ENCODE peak calls at places on chromosome 22, in five cellular contexts. G is choroid plexus epithelial cell, L is esophagus muscularis mucosa, J is uterus, M is BE2C. V is an unnamed sample.

GRCh38 chr22:45033136-45033535 is 23.3 kb upstream of the PHF21B start:
- DNase-seq in G (no peak), L (no peak), M (no peak), J (no peak), V (no peak)

GRCh38 chr22:28882545-28882877 is 861 bp upstream of the ZNRF3 start:
- DNase-seq in M (no peak), J (no peak), G (peak; percentile 37), L (no peak), V (no peak)

GRCh38 chr22:23263651-23264555 is 83.6 kb downstream of the BCR start:
- DNase-seq in G (no peak), L (no peak), M (no peak), J (no peak), V (no peak)

GRCh38 chr22:48369789-48370507 is 1457.7 kb downstream of the BRD1 start:
- DNase-seq in M (no peak), L (no peak), J (no peak), G (no peak), V (no peak)

GRCh38 chr22:19271856-19272535 is 19.5 kb downstream of the CLTCL1 start:
- DNase-seq in L (peak; percentile 72), J (no peak), G (peak; percentile 59), M (no peak), V (peak; percentile 86)

GRCh38 chr22:30396871-30397655 is at the start of gene SEC14L2:
- DNase-seq in L (no peak), M (peak; percentile 67), G (peak; percentile 35), J (peak; percentile 68), V (peak; percentile 35)

GRCh38 chr22:23418159-23418788 is 161.8 kb downstream of the IGLL1 start:
- DNase-seq in J (no peak), M (peak; percentile 33), L (no peak), G (no peak), V (no peak)

GRCh38 chr22:20494978-20495860 is at the start of gene KLHL22:
- DNase-seq in L (no peak), M (peak; percentile 74), J (peak; percentile 34), G (peak; percentile 33), V (no peak)

GRCh38 chr22:17303441-17303839 is 65.8 kb upstream of the CECR2 start:
- DNase-seq in G (no peak), L (no peak), J (no peak), M (no peak), V (no peak)

GRCh38 chr22:33785283-33785991 is 134.8 kb downstream of the LARGE1 start:
- DNase-seq in G (peak; percentile 69), M (no peak), L (no peak), J (no peak), V (peak; percentile 93)

GRCh38 chr22:41799486-41800347 is 762 bp upstream of the CCDC134 start:
- DNase-seq in M (no peak), J (peak; percentile 26), G (peak; percentile 27), L (no peak), V (no peak)

GRCh38 chr22:19522190-19522880 is 1.9 kb downstream of the CLDN5 start:
- DNase-seq in M (peak; percentile 57), G (no peak), J (no peak), L (no peak), V (no peak)

GRCh38 chr22:19419464-19420178 is 11.9 kb downstream of the HIRA start:
- DNase-seq in J (no peak), M (no peak), G (peak; percentile 14), L (no peak), V (no peak)

GRCh38 chr22:27975381-27976013 is 56.4 kb upstream of the PITPNB start:
- DNase-seq in M (no peak), L (no peak), G (no peak), J (no peak), V (peak; percentile 25)

GRCh38 chr22:19360300-19360792 is 68.8 kb upstream of the CLTCL1 start:
- DNase-seq in L (peak; percentile 64), G (no peak), J (no peak), M (no peak), V (no peak)

GRCh38 chr22:22092974-22093373 is 110.4 kb upstream of the TOP3B start:
- DNase-seq in L (no peak), G (no peak), M (no peak), J (no peak), V (peak; percentile 23)

DNA sequence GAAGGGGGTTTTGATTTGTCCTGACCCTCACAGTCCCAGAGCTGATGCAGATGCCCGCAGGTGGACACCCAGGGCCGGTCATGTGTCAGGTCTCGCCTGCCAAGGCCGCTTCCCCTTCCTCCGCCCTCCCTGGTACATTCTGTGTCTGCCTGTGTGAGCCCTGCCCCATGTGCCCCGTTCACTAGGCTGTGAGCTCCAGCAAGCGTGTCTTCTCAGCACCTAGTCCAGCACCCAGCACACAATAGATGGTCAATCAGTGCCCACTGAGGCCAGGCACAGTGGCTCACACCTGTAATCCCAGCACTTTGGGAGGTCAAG is 29.9 kb upstream of the PPARA start:
- DNase-seq in L (no peak), J (no peak), M (no peak), G (no peak), V (no peak)
- H3K4me3 ChIP-seq in L (no peak overlapping the region), J (no peak overlapping the region), M (no peak overlapping the region), G (no peak overlapping the region), V (no peak overlapping the region)

DNA sequence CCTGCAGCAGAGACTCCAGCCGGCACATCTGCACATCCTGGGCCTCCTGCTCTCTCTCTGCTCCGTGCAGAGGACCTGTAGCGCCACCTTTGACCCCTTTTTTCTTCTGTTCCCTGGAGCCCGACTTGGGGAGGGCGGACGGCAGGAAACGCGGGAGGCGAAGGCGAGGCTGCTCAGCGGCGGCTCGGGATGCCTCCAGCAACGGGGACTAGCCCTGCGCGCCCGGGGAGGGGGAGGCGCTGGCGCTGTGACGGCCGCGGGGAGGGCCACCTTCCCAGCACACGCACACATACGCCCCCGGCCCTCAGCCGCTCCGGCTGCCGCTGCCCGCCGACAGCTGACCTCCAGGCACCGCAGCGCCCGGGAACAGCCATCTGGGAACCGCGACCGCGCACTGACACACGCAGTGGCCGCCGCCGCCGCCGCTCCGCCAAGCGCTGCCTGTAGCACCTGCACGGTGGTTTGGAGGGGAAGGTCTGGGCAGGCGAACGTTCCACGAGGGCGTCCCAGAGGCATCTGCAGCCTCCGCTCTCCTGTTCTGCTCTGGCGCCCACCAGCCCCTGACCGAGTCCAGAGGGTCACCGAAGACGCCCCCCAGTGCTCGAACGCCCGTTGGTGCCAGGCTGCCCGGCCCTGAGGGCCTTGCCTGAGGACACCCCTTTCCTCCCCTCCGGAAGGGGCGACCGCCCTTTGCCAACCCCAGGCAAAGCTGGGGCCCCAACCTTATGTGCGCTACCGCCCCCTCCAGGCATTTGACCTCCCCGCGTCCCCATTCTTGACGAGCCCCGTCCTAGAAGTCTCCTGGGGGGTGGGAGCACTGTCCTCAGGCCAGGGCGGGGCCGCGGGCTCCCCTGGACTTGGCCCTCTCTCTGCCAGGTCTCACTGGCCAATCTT is 16.9 kb upstream of the C22orf42 start:
- DNase-seq in L (no peak), J (no peak), G (no peak), M (peak; percentile 12), V (no peak)
- TF ChIP-seq CTCF in L (no peak), J (no peak), G (no peak), M (no peak), V (no peak)

DNA sequence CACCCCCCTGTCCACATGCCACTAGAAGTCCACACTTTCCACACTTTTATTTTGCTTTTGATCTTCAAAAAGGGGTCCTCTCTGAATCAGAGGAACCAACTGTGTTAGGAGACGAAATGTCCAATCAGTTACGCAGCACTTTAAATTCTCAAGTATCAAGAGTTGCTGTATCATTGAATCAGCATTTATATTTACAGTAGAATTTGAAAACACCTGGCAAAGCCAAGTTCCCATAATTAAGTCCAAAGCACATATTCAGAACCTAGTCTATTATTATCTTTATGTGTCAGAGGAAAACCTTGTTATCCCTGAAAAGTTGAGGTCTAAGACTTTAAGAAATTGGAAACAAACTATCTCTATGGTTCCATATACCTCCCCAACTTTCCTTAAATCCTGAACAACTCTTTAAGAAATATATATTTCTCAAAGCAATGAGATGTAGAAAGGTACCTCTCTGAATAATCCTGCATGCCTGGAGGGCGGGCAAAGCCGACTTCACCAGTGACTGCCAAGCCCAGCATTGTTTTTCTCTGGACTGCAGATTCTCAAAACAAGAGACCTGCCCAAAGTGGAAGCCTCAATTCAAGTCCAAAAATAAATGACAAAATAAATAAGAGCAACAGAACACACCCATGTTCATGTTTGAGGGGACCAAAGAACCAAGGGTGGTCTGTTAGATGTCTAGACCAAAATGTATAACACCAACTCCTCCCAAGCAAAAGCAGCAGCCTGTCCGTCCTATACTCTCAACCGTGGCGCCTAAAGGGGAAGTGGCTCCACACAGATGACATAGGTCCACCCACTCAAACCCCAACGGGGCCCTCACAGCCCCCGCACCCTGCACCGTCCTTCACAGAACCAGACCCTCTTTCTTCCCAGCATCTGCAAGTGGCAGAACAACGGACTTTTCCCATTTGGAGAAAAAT is 76.0 kb upstream of the ARFGAP3 start:
- DNase-seq in G (no peak), L (no peak), M (no peak), J (no peak), V (no peak)
- H3K4me3 ChIP-seq in G (no peak overlapping the region), L (peak overlapping the region; percentile 42), M (no peak overlapping the region), J (no peak overlapping the region), V (no peak overlapping the region)

DNA sequence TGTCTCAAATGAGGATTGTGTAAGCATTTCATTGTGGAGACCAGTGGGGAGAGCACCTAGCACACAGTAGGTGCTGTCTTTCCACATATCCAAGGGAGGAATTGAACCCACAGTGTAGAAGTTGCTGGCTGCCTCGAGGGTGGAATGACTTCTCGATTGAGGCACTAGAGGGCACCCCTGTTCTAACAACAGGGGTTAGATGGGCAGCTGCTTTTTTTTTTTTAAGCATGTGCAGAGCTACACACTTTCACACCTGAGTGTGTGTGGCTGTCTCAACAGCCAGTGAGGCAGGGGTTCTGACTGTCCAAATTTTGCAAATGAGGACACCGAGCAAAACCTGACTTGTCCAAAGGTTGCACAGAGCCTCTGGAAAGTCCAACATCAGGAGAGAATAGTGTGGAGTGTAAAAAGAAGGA is 118.2 kb upstream of the CRYBB3 start:
- DNase-seq in G (peak; percentile 58), J (no peak), M (peak; percentile 56), L (no peak), V (peak; percentile 30)
- TF ChIP-seq CTCF in G (peak; percentile 70), J (peak; percentile 8), M (peak; percentile 78), L (peak; percentile 23), V (peak; percentile 59)

GRCh38 chr22:39958009-39958711 is 2.0 kb upstream of the TMA7B start:
- DNase-seq in L (no peak), G (no peak), J (no peak), M (no peak), V (no peak)

GRCh38 chr22:39959640-39960447 is at the start of gene TMA7B:
- DNase-seq in J (no peak), G (peak; percentile 62), L (no peak), M (peak; percentile 79), V (peak; percentile 56)

GRCh38 chr22:39962071-39962470 is 1.9 kb downstream of the TMA7B start:
- DNase-seq in J (no peak), M (no peak), G (no peak), L (no peak), V (no peak)

GRCh38 chr22:39958916-39959639 is 1.1 kb upstream of the TMA7B start:
- DNase-seq in J (no peak), M (no peak), L (no peak), G (no peak), V (no peak)

GRCh38 chr22:39960791-39961746 is 872 bp downstream of the TMA7B start:
- DNase-seq in M (no peak), J (no peak), G (peak; percentile 99), L (no peak), V (peak; percentile 80)
- H3K4me3 ChIP-seq in M (no peak overlapping the region), J (no peak overlapping the region), G (no peak overlapping the region), L (no peak overlapping the region), V (no peak overlapping the region)

DNA sequence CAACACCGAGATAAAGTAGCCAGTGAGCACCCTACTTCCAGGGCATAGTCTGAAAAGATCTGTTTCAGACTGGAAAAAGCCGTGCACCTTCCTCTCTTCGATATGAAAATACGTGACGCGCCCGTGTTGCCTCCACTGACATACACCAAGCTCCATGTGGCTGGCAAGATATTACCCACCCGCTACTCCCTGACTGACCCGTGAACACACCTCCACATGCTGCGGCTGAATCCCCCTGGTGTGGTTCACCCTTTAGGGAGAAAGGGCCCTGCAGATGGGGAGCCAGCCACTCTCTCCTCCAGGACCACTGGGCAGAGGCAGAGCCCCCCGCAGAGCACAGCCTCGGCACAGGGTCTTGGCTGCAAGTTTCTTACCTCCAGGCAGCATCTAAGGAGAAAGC is 245.0 kb downstream of the BRD1 start:
- DNase-seq in G (no peak), L (no peak), J (no peak), M (no peak), V (no peak)
- TF ChIP-seq CTCF in G (no peak), L (no peak), J (no peak), M (no peak), V (no peak)